ENCODE peak calls at places on chromosomes 11 and 22, in four cellular contexts. One of them, this sample, is unnamed.

GRCh38 chr11:41010361-41011050 is 448.9 kb downstream of the LRRC4C start:
- DNase-seq in heart left ventricle: no peak
- DNase-seq in adrenal gland: no peak
- DNase-seq in A549: no peak
- DNase-seq in this sample: no peak

GRCh38 chr11:46890665-46891064 is 27.7 kb downstream of the LRP4 start:
- DNase-seq in heart left ventricle: no peak
- DNase-seq in adrenal gland: no peak
- DNase-seq in A549: no peak
- DNase-seq in this sample: no peak

GRCh38 chr11:77423624-77424023 is 50.3 kb downstream of the PAK1 start:
- DNase-seq in adrenal gland: no peak
- DNase-seq in heart left ventricle: no peak
- DNase-seq in A549: no peak
- DNase-seq in this sample: no peak

GRCh38 chr11:130622126-130622525 is 173.7 kb downstream of the ADAMTS15 start:
- DNase-seq in adrenal gland: no peak
- DNase-seq in A549: no peak
- DNase-seq in heart left ventricle: no peak
- DNase-seq in this sample: no peak

GRCh38 chr22:44088976-44089570 is 65.0 kb downstream of the PARVB start:
- DNase-seq in adrenal gland: peak; percentile 65
- DNase-seq in A549: no peak
- DNase-seq in heart left ventricle: peak; percentile 72
- DNase-seq in this sample: no peak

GRCh38 chr22:37248251-37248650 is 4.2 kb upstream of the RAC2 start:
- DNase-seq in heart left ventricle: no peak
- DNase-seq in adrenal gland: no peak
- DNase-seq in A549: no peak
- DNase-seq in this sample: no peak

GRCh38 chr22:45757068-45757467 is 85.4 kb downstream of the ATXN10 start:
- DNase-seq in A549: no peak
- DNase-seq in heart left ventricle: no peak
- DNase-seq in adrenal gland: peak; percentile 73
- DNase-seq in this sample: peak; percentile 66

GRCh38 chr11:102760355-102761035 is 19.9 kb downstream of the MMP10 start:
- DNase-seq in heart left ventricle: no peak
- DNase-seq in adrenal gland: no peak
- DNase-seq in A549: peak; percentile 55
- DNase-seq in this sample: no peak

GRCh38 chr11:111561801-111562325 is 21.3 kb downstream of the LAYN start:
- DNase-seq in adrenal gland: no peak
- DNase-seq in heart left ventricle: no peak
- DNase-seq in A549: peak; percentile 45
- DNase-seq in this sample: no peak

GRCh38 chr11:122523841-122524531 is 131.5 kb upstream of the UBASH3B start:
- DNase-seq in heart left ventricle: peak; percentile 40
- DNase-seq in A549: no peak
- DNase-seq in adrenal gland: peak; percentile 13
- DNase-seq in this sample: no peak

GRCh38 chr11:118290923-118291322 is 13.6 kb upstream of the CD3E start:
- DNase-seq in A549: peak; percentile 32
- DNase-seq in adrenal gland: peak; percentile 14
- DNase-seq in heart left ventricle: no peak
- DNase-seq in this sample: peak; percentile 80

GRCh38 chr11:124944565-124944964 is 8.7 kb upstream of the HEPACAM start:
- DNase-seq in heart left ventricle: no peak
- DNase-seq in A549: no peak
- DNase-seq in adrenal gland: no peak
- DNase-seq in this sample: no peak

GRCh38 chr11:45900916-45901617 is 6.0 kb downstream of the FREY1 start:
- DNase-seq in heart left ventricle: no peak
- DNase-seq in A549: no peak
- DNase-seq in adrenal gland: peak; percentile 57
- DNase-seq in this sample: no peak

GRCh38 chr11:130260735-130261134 is 54.0 kb downstream of the ZBTB44 start:
- DNase-seq in adrenal gland: no peak
- DNase-seq in heart left ventricle: no peak
- DNase-seq in A549: no peak
- DNase-seq in this sample: no peak

GRCh38 chr22:50600541-50600940 is at the start of gene MAPK8IP2:
- DNase-seq in A549: no peak
- DNase-seq in heart left ventricle: no peak
- DNase-seq in adrenal gland: peak; percentile 41
- DNase-seq in this sample: peak; percentile 42

GRCh38 chr11:43853766-43854165 is 26.9 kb upstream of the ALKBH3 start:
- DNase-seq in A549: no peak
- DNase-seq in adrenal gland: no peak
- DNase-seq in heart left ventricle: no peak
- DNase-seq in this sample: no peak

GRCh38 chr11:10457901-10458300 is 2.8 kb downstream of the AMPD3 start:
- DNase-seq in A549: no peak
- DNase-seq in adrenal gland: no peak
- DNase-seq in heart left ventricle: no peak
- DNase-seq in this sample: no peak

GRCh38 chr11:70445091-70445490 is 46.8 kb downstream of the CTTN start:
- DNase-seq in adrenal gland: no peak
- DNase-seq in heart left ventricle: no peak
- DNase-seq in A549: no peak
- DNase-seq in this sample: no peak

GRCh38 chr11:2465201-2466068 is 20.6 kb downstream of the KCNQ1 start:
- DNase-seq in heart left ventricle: no peak
- DNase-seq in A549: no peak
- DNase-seq in adrenal gland: peak; percentile 86
- DNase-seq in this sample: no peak

GRCh38 chr11:114953039-114953438 is 274.7 kb downstream of the NXPE2 start:
- DNase-seq in adrenal gland: no peak
- DNase-seq in A549: peak; percentile 0
- DNase-seq in heart left ventricle: no peak
- DNase-seq in this sample: no peak
- TF ChIP-seq CTCF in adrenal gland: no peak
- TF ChIP-seq CTCF in A549: no peak
- TF ChIP-seq CTCF in heart left ventricle: peak; percentile 7
- TF ChIP-seq CTCF in this sample: peak; percentile 60

DNA sequence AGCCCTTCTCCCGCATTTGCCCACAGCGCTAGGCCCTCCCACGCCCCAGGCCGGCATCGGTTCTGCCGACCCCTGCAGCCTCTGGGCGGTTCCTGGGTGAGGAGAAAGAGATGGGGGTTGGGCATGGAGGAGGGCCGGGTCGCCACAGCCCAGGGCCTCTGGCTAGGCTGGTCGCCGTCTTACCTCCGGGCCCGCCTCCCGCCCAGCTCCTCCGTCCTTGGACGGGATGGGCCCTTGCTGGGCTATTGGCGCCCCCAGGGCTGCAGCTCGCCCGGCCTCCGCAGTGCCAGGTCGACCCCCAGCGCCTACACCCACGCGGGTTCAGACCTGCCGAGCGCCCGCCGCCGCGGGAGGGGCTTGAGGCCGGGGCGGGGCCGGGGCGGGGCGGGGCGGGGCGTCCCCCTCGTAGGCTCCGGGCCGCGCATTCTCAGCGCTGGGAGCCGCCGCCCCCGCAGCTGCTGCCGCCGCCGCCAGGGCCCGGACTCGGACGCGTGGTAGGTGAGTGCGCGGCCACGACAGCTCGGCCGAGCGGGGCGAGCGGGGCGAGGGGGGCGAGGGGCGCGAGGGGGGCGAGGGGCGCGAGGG is at the start of gene CD151:
- DNase-seq in A549: peak; percentile 68
- DNase-seq in adrenal gland: peak; percentile 42
- DNase-seq in heart left ventricle: peak; percentile 63
- DNase-seq in this sample: no peak
- H3K4me3 ChIP-seq in A549: peak within 1 kb of the TSS; percentile 86
- H3K4me3 ChIP-seq in adrenal gland: peak within 1 kb of the TSS; percentile 69
- H3K4me3 ChIP-seq in heart left ventricle: peak within 1 kb of the TSS; percentile 75
- H3K4me3 ChIP-seq in this sample: peak within 1 kb of the TSS; percentile 81

GRCh38 chr11:63888170-63889086 is 28.5 kb downstream of the RCOR2 start:
- DNase-seq in heart left ventricle: peak; percentile 64
- DNase-seq in A549: peak; percentile 32
- DNase-seq in adrenal gland: peak; percentile 75
- DNase-seq in this sample: peak; percentile 92

GRCh38 chr11:63890368-63890767 is 26.6 kb downstream of the RCOR2 start:
- DNase-seq in adrenal gland: no peak
- DNase-seq in A549: no peak
- DNase-seq in heart left ventricle: no peak
- DNase-seq in this sample: no peak

GRCh38 chr11:63893355-63893754 is 23.6 kb downstream of the RCOR2 start:
- DNase-seq in heart left ventricle: no peak
- DNase-seq in A549: no peak
- DNase-seq in adrenal gland: no peak
- DNase-seq in this sample: no peak

GRCh38 chr11:63889344-63889743 is 27.6 kb downstream of the RCOR2 start:
- DNase-seq in A549: no peak
- DNase-seq in heart left ventricle: no peak
- DNase-seq in adrenal gland: no peak
- DNase-seq in this sample: no peak

GRCh38 chr11:63892233-63892632 is 24.7 kb downstream of the RCOR2 start:
- DNase-seq in heart left ventricle: no peak
- DNase-seq in adrenal gland: no peak
- DNase-seq in A549: no peak
- DNase-seq in this sample: no peak
- H3K4me1 ChIP-seq in heart left ventricle: peaks cover 39% of the 10 kb centered on the region
- H3K4me1 ChIP-seq in adrenal gland: peaks cover 6% of the 10 kb centered on the region
- H3K4me1 ChIP-seq in A549: peaks cover 19% of the 10 kb centered on the region
- H3K4me1 ChIP-seq in this sample: peaks cover 28% of the 10 kb centered on the region

GRCh38 chr11:59201376-59201775 is 11.4 kb downstream of the MPEG1 start:
- DNase-seq in A549: no peak
- DNase-seq in adrenal gland: no peak
- DNase-seq in heart left ventricle: no peak
- DNase-seq in this sample: peak; percentile 63
- TF ChIP-seq CTCF in A549: peak; percentile 7
- TF ChIP-seq CTCF in adrenal gland: no peak
- TF ChIP-seq CTCF in heart left ventricle: no peak
- TF ChIP-seq CTCF in this sample: peak; percentile 74

GRCh38 chr22:35463231-35463933 is 63.4 kb downstream of the MCM5 start:
- DNase-seq in heart left ventricle: no peak
- DNase-seq in adrenal gland: no peak
- DNase-seq in A549: no peak
- DNase-seq in this sample: no peak
- H3K4me3 ChIP-seq in heart left ventricle: no peak overlapping the region
- H3K4me3 ChIP-seq in adrenal gland: no peak overlapping the region
- H3K4me3 ChIP-seq in A549: no peak overlapping the region
- H3K4me3 ChIP-seq in this sample: no peak overlapping the region

GRCh38 chr22:35051791-35052190 is 14.2 kb upstream of the ISX start:
- DNase-seq in adrenal gland: no peak
- DNase-seq in heart left ventricle: no peak
- DNase-seq in A549: no peak
- DNase-seq in this sample: no peak
- H3K4me1 ChIP-seq in adrenal gland: no peaks in the 10 kb centered on the region
- H3K4me1 ChIP-seq in heart left ventricle: no peaks in the 10 kb centered on the region
- H3K4me1 ChIP-seq in A549: no peaks in the 10 kb centered on the region
- H3K4me1 ChIP-seq in this sample: no peaks in the 10 kb centered on the region

GRCh38 chr22:29524440-29525191 is 28.9 kb downstream of the THOC5 start:
- DNase-seq in adrenal gland: peak; percentile 70
- DNase-seq in A549: peak; percentile 26
- DNase-seq in heart left ventricle: no peak
- DNase-seq in this sample: peak; percentile 57
- TF ChIP-seq CTCF in adrenal gland: peak; percentile 59
- TF ChIP-seq CTCF in A549: peak; percentile 31
- TF ChIP-seq CTCF in heart left ventricle: peak; percentile 25
- TF ChIP-seq CTCF in this sample: peak; percentile 62

This sample was measured in Caco-2.